ENCODE peak calls at places on chromosomes 13 and 19, in four cellular contexts. Y, D, R and Q are unnamed samples.

GRCh38 chr19:5369962-5370367 is 29.4 kb upstream of the PTPRS start:
- DNase-seq in D (peak; percentile 93), Y (no peak), R (peak; percentile 82), Q (peak; percentile 70)

GRCh38 chr19:11453468-11454341 is 18.3 kb downstream of the PRKCSH start:
- DNase-seq in D (peak; percentile 64), R (peak; percentile 70), Y (no peak), Q (peak; percentile 86)

GRCh38 chr13:44426461-44426860 is 52.8 kb downstream of the SERP2 start:
- DNase-seq in D (no peak), Y (no peak), R (no peak), Q (no peak)

GRCh38 chr19:6717036-6717435 is 3.4 kb downstream of the C3 start:
- DNase-seq in D (no peak), R (no peak), Y (no peak), Q (no peak)

GRCh38 chr19:18969953-18970659 is 29.1 kb upstream of the HOMER3 start:
- DNase-seq in R (no peak), Y (no peak), D (no peak), Q (no peak)

GRCh38 chr19:28289294-28290063 is 923.5 kb downstream of the UQCRFS1 start:
- DNase-seq in D (no peak), R (no peak), Y (no peak), Q (peak; percentile 18)

GRCh38 chr19:1698636-1699035 is 46.2 kb upstream of the TCF3 start:
- DNase-seq in R (no peak), Y (no peak), D (no peak), Q (no peak)

GRCh38 chr13:36131931-36132297 is 732 bp upstream of the DCLK1 start:
- DNase-seq in D (no peak), R (no peak), Y (no peak), Q (no peak)

GRCh38 chr19:53903055-53903680 is 5.9 kb upstream of the CACNG7 start:
- DNase-seq in R (peak; percentile 46), Y (no peak), D (peak; percentile 69), Q (no peak)

GRCh38 chr13:27868639-27869435 is 51.0 kb upstream of the PDX1 start:
- DNase-seq in D (no peak), R (no peak), Y (no peak), Q (no peak)

GRCh38 chr13:28499579-28499978 is 4.7 kb upstream of the FLT1 start:
- DNase-seq in R (no peak), D (no peak), Y (no peak), Q (no peak)

GRCh38 chr19:13598098-13598497 is 91.8 kb upstream of the CACNA1A start:
- DNase-seq in D (no peak), Y (no peak), R (no peak), Q (no peak)

GRCh38 chr19:4911786-4912672 is 2.7 kb downstream of the UHRF1 start:
- DNase-seq in D (peak; percentile 62), Y (no peak), R (peak; percentile 53), Q (peak; percentile 82)

GRCh38 chr13:19713186-19713965 is 69.4 kb downstream of the PSPC1 start:
- DNase-seq in D (no peak), R (no peak), Y (peak; percentile 13), Q (no peak)

GRCh38 chr13:39297664-39298171 is 259.5 kb downstream of the NHLRC3 start:
- DNase-seq in D (no peak), R (no peak), Y (no peak), Q (no peak)

GRCh38 chr13:33347866-33348265 is 62.3 kb upstream of the STARD13 start:
- DNase-seq in D (no peak), R (no peak), Y (no peak), Q (no peak)

GRCh38 chr19:33580026-33580644 is 41.6 kb upstream of the CHST8 start:
- DNase-seq in D (no peak), Y (no peak), R (no peak), Q (no peak)
- TF ChIP-seq USF1 in D (no peak), Y (no peak), R (no peak), Q (no peak)

GRCh38 chr13:67273001-67273400 is 42.9 kb upstream of the PCDH9 start:
- DNase-seq in D (no peak), R (no peak), Y (no peak), Q (no peak)
- TF ChIP-seq USF1 in D (no peak), R (no peak), Y (no peak), Q (no peak)

GRCh38 chr19:31141301-31141700 is 207.9 kb downstream of the TSHZ3 start:
- DNase-seq in R (no peak), D (no peak), Y (no peak), Q (no peak)
- TF ChIP-seq USF1 in R (no peak), D (no peak), Y (no peak), Q (no peak)

DNA sequence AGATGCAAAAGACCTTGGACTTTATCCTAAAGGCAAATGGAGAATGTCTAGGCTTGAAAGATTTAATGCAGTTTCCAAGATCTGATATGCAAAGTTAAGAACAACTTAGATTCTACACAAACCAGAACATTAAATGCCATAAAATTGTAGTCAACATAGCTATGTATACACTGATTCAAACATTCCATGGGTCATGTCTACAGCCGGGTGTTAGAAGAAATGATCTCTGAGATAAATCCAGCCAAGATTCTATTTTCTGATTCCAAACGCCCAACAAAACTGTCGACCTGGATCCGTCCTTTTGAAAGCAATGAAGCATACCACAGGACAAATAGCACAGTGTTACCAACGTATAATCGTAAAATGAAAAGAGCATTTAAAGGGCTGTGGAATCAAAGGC is 52.7 kb downstream of the KCTD12 start:
- DNase-seq in D (no peak), R (no peak), Y (no peak), Q (no peak)
- TF ChIP-seq USF1 in D (no peak), R (no peak), Y (no peak), Q (no peak)

GRCh38 chr19:47778954-47779351 is 450 bp downstream of the SELENOW start:
- DNase-seq in R (no peak), D (no peak), Y (no peak), Q (peak; percentile 48)
- TF ChIP-seq USF1 in R (no peak), D (no peak), Y (no peak), Q (no peak)

DNA sequence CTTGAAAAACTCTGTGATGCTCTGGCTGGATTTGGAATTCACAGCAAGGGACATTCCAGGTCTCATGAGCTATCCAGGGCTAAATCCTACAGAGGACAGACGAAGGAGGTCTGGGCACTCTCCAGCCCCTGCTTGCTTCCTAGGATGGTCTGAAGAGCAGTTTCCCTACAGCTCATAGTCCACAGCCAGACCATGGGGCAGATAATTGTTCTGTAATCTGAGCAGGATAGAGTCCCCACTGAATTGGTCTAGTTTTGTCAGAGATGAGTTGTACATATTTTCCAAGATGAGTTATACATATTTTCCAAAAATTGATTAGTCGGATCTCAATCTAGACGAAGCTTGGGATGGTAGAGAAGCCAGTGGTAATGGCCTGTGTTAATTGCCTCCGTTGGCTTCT is 75.6 kb downstream of the C13orf42 start:
- DNase-seq in D (no peak), Y (no peak), R (no peak), Q (no peak)
- TF ChIP-seq USF1 in D (no peak), Y (no peak), R (no peak), Q (no peak)

GRCh38 chr19:55777528-55777927 is 8.6 kb downstream of the RFPL4AL1 start:
- DNase-seq in D (peak; percentile 13), R (peak; percentile 39), Y (no peak), Q (peak; percentile 13)
- TF ChIP-seq USF1 in D (no peak), R (no peak), Y (no peak), Q (no peak)

GRCh38 chr13:102000764-102001163 is 401.1 kb downstream of the FGF14 start:
- DNase-seq in D (no peak), R (no peak), Y (no peak), Q (no peak)

GRCh38 chr13:101998129-101998528 is 403.7 kb downstream of the FGF14 start:
- DNase-seq in R (no peak), D (no peak), Y (no peak), Q (no peak)

GRCh38 chr13:102002271-102002670 is 399.6 kb downstream of the FGF14 start:
- DNase-seq in Y (no peak), D (no peak), R (no peak), Q (no peak)

DNA sequence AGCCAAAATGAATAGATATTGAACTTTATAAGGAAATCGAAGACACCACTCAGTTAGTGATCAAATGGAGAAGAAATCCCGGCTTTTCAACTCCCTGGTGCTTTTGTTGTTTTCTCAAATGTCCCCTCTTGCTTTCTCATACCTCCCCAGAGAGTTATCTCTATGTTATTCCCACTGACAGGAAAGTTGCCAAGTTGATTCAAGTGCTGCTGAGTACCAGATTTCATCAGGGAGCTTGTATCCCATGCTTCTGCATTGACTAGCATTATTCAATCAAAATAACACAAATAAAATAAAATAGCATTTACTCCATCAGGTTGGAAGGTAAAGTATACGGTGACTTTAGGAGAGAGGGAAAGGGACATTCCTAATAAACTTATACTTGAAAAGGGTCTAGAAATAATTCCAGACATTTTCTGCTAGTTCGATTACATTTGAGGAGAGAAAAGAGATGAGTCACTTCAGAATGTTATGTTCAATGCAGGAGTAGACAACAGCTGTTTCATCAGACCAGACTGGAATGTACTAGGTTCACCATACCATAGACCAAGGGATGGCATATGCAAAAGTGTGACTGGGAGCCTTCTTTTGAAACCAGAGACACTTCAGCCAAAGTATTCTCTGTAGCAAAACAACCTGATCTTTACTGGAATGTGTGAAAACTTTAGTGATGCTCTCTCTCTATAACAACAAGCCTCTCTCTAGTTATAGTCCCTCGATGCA is 397.8 kb downstream of the FGF14 start:
- DNase-seq in D (no peak), R (no peak), Y (no peak), Q (no peak)
- TF ChIP-seq USF1 in D (no peak), R (no peak), Y (no peak), Q (no peak)